ENCODE peak calls at places on chromosome 20, in seven cellular contexts. R is lung microvascular endothelial cell, Y is AG09309, V is A549, B is uterus, O is neural progenitor cell, A is HEK293T. T is an unnamed sample.

GRCh38 chr20:55437778-55438417 is 567.4 kb downstream of the CBLN4 start:
- DNase-seq in Y (no peak), R (no peak), A (no peak), O (no peak), B (no peak), V (no peak), T (no peak)

GRCh38 chr20:6966721-6967120 is 199.2 kb downstream of the BMP2 start:
- DNase-seq in O (no peak), R (no peak), A (no peak), Y (no peak), B (no peak), V (no peak), T (no peak)

GRCh38 chr20:53655909-53656652 is 62.4 kb upstream of the ZNF217 start:
- DNase-seq in A (no peak), O (no peak), V (no peak), B (no peak), Y (peak; percentile 17), R (no peak), T (no peak)

GRCh38 chr20:43919686-43920403 is 5.2 kb downstream of the TOX2 start:
- DNase-seq in A (no peak), V (no peak), B (no peak), O (no peak), Y (no peak), R (no peak), T (no peak)

GRCh38 chr20:20083796-20084195 is 31.5 kb downstream of the CFAP61 start:
- DNase-seq in Y (no peak), B (no peak), O (peak; percentile 58), R (peak; percentile 20), V (peak; percentile 39), A (peak; percentile 30), T (no peak)

GRCh38 chr20:23094927-23095326 is 8.8 kb upstream of the CD93 start:
- DNase-seq in R (no peak), Y (no peak), B (no peak), A (no peak), O (no peak), V (no peak), T (no peak)

GRCh38 chr20:59723607-59724456 is 119.5 kb downstream of the PHACTR3 start:
- DNase-seq in V (no peak), O (no peak), B (no peak), R (no peak), A (no peak), Y (no peak), T (no peak)

GRCh38 chr20:49656304-49656703 is 57.4 kb downstream of the B4GALT5 start:
- DNase-seq in R (no peak), B (no peak), V (no peak), Y (no peak), O (no peak), A (no peak), T (no peak)

GRCh38 chr20:588932-589672 is 21.0 kb downstream of the TCF15 start:
- DNase-seq in R (no peak), A (no peak), B (no peak), O (no peak), Y (no peak), V (peak; percentile 41), T (no peak)

GRCh38 chr20:53129557-53129956 is 157.4 kb downstream of the TSHZ2 start:
- DNase-seq in R (no peak), V (no peak), O (no peak), B (no peak), Y (no peak), A (no peak), T (no peak)

GRCh38 chr20:62302341-62303048 is at the start of gene ADRM1:
- DNase-seq in Y (peak; percentile 85), B (peak; percentile 93), V (peak; percentile 97), R (peak; percentile 99), O (peak; percentile 99), A (peak; percentile 98), T (peak; percentile 89)

GRCh38 chr20:3459881-3460307 is 10.9 kb upstream of the ATRN start:
- DNase-seq in Y (no peak), R (no peak), O (no peak), A (no peak), B (no peak), V (no peak), T (no peak)

GRCh38 chr20:54023406-54023805 is 47.0 kb downstream of the BCAS1 start:
- DNase-seq in B (no peak), O (no peak), R (no peak), V (no peak), A (no peak), Y (no peak), T (no peak)

GRCh38 chr20:32848846-32849245 is 9.9 kb upstream of the EFCAB8 start:
- DNase-seq in O (no peak), V (no peak), A (no peak), Y (no peak), B (no peak), R (no peak), T (no peak)

GRCh38 chr20:57395111-57395959 is 4.1 kb downstream of the RBM38 start:
- DNase-seq in O (peak; percentile 91), B (peak; percentile 68), R (peak; percentile 90), A (no peak), Y (peak; percentile 4), V (no peak), T (peak; percentile 79)

GRCh38 chr20:46174469-46175126 is 56.5 kb downstream of the CD40 start:
- DNase-seq in V (peak; percentile 75), O (peak; percentile 94), Y (no peak), A (peak; percentile 86), B (peak; percentile 36), R (peak; percentile 66), T (peak; percentile 8)

GRCh38 chr20:1971893-1972586 is 21.8 kb downstream of the PDYN start:
- DNase-seq in Y (no peak), O (peak; percentile 82), A (no peak), B (no peak), R (no peak), V (no peak), T (no peak)

GRCh38 chr20:38902601-38903000 is 23.6 kb upstream of the FAM83D start:
- DNase-seq in V (no peak), B (no peak), Y (no peak), A (no peak), O (no peak), R (no peak), T (no peak)

GRCh38 chr20:59805266-59805665 is 128.2 kb downstream of the SYCP2 start:
- DNase-seq in Y (no peak), V (no peak), O (no peak), A (no peak), R (no peak), B (no peak), T (no peak)